ENCODE peak calls at places on chromosomes 6 and 20, in eight cellular contexts. H, I, S, L, N, G, Z and P are unnamed samples.

GRCh38 chr6:11429577-11429976 is 108.0 kb upstream of the TMEM170B start:
- DNase-seq in H (no peak), I (peak; percentile 88), S (no peak), L (no peak), N (no peak), G (no peak), Z (no peak), P (no peak)

GRCh38 chr6:56483929-56484328 is 158.8 kb downstream of the DST start:
- DNase-seq in H (no peak), I (no peak), S (no peak), L (no peak), N (no peak), G (no peak), Z (no peak), P (no peak)

GRCh38 chr6:39062014-39062740 is 13.6 kb downstream of the GLP1R start:
- DNase-seq in H (no peak), I (no peak), S (no peak), L (no peak), N (no peak), G (no peak), Z (no peak), P (no peak)

GRCh38 chr6:499617-500016 is 108.1 kb downstream of the IRF4 start:
- DNase-seq in H (no peak), I (peak; percentile 18), S (no peak), L (no peak), N (no peak), G (no peak), Z (no peak), P (no peak)

GRCh38 chr6:142850653-142851434 is 94.1 kb downstream of the HIVEP2 start:
- DNase-seq in H (no peak), I (peak; percentile 69), S (no peak), L (peak; percentile 37), N (no peak), G (no peak), Z (no peak), P (no peak)

GRCh38 chr6:5123296-5124135 is 38.4 kb downstream of the PPP1R3G start:
- DNase-seq in H (no peak), I (no peak), S (no peak), L (no peak), N (no peak), G (no peak), Z (no peak), P (no peak)

GRCh38 chr20:44714701-44715494 is at the start of gene CCN5:
- DNase-seq in H (no peak), I (peak; percentile 88), S (no peak), L (peak; percentile 82), N (peak; percentile 71), G (no peak), Z (peak; percentile 74), P (peak; percentile 78)

GRCh38 chr20:23773127-23773526 is 22.4 kb upstream of the CST1 start:
- DNase-seq in H (no peak), I (no peak), S (no peak), L (no peak), N (no peak), G (no peak), Z (no peak), P (no peak)

GRCh38 chr6:64270083-64270482 is 634.5 kb downstream of the PHF3 start:
- DNase-seq in H (no peak), I (no peak), S (no peak), L (no peak), N (no peak), G (no peak), Z (no peak), P (no peak)

GRCh38 chr6:36827261-36828079 is 11.8 kb downstream of the CPNE5 start:
- DNase-seq in H (no peak), I (peak; percentile 76), S (no peak), L (peak; percentile 70), N (no peak), G (no peak), Z (peak; percentile 64), P (no peak)

GRCh38 chr6:131116755-131117360 is 18.4 kb upstream of the AKAP7 start:
- DNase-seq in H (no peak), I (peak; percentile 78), S (no peak), L (peak; percentile 37), N (peak; percentile 28), G (no peak), Z (no peak), P (no peak)

GRCh38 chr20:60974022-60974421 is 278.0 kb upstream of the CDH4 start:
- DNase-seq in H (no peak), I (no peak), S (no peak), L (no peak), N (no peak), G (no peak), Z (no peak), P (no peak)

GRCh38 chr6:34745277-34746103 is 11.8 kb upstream of the SNRPC start:
- DNase-seq in H (no peak), I (peak; percentile 34), S (no peak), L (peak; percentile 79), N (no peak), G (peak; percentile 8), Z (no peak), P (no peak)

GRCh38 chr6:54291738-54292137 is 16.5 kb upstream of the TINAG start:
- DNase-seq in H (no peak), I (peak; percentile 57), S (no peak), L (peak; percentile 86), N (no peak), G (no peak), Z (no peak), P (no peak)

GRCh38 chr6:139062921-139063320 is 34.4 kb downstream of the ABRACL start:
- DNase-seq in H (no peak), I (peak; percentile 46), S (no peak), L (no peak), N (no peak), G (no peak), Z (no peak), P (no peak)

GRCh38 chr6:110013396-110013795 is 35.3 kb downstream of the GPR6 start:
- DNase-seq in H (no peak), I (no peak), S (no peak), L (no peak), N (no peak), G (no peak), Z (no peak), P (no peak)

GRCh38 chr20:44850883-44851282 is 34.6 kb upstream of the YWHAB start:
- DNase-seq in H (no peak), I (no peak), S (no peak), L (no peak), N (no peak), G (no peak), Z (no peak), P (no peak)

GRCh38 chr6:169669889-169670288 is 31.9 kb downstream of the WDR27 start:
- DNase-seq in H (no peak), I (peak; percentile 54), S (no peak), L (no peak), N (no peak), G (no peak), Z (no peak), P (no peak)

GRCh38 chr6:32153252-32153834 is 598 bp upstream of the PPT2 start:
- DNase-seq in H (no peak), I (peak; percentile 48), S (no peak), L (peak; percentile 13), N (peak; percentile 38), G (no peak), Z (peak; percentile 49), P (no peak)

GRCh38 chr20:9955646-9956045 is 79.1 kb upstream of the ANKEF1 start:
- DNase-seq in H (no peak), I (peak; percentile 18), S (no peak), L (peak; percentile 73), N (no peak), G (no peak), Z (no peak), P (no peak)

GRCh38 chr20:21291026-21291425 is 12.1 kb upstream of the XRN2 start:
- DNase-seq in H (no peak), I (no peak), S (no peak), L (peak; percentile 5), N (peak; percentile 50), G (no peak), Z (no peak), P (no peak)

GRCh38 chr6:136920858-136921520 is 1.1 kb upstream of the SLC35D3 start:
- DNase-seq in H (peak; percentile 65), I (peak; percentile 34), S (no peak), L (peak; percentile 6), N (no peak), G (peak; percentile 24), Z (no peak), P (no peak)

GRCh38 chr20:8994045-8994444 is 74.8 kb upstream of the PLCB4 start:
- DNase-seq in H (no peak), I (no peak), S (no peak), L (no peak), N (no peak), G (no peak), Z (no peak), P (no peak)